ENCODE peak calls at places on chromosome 21, in ten cellular contexts. Z is Peyer's patch, B is fibroblast of lung, P is psoas muscle, K is tibial nerve, N is adrenal gland, V is HCT116, W is cardiac muscle cell, J is left ventricle myocardium inferior, L is body of pancreas. H is an unnamed sample.

GRCh38 chr21:43993420-43993934 is 18.6 kb upstream of the TRAPPC10 start:
- DNase-seq in Z (peak), B (no peak), P (no peak), K (no peak), N (no peak), V (no peak), W (no peak), J (no peak), L (no peak), H (no peak)

GRCh38 chr21:28215214-28215954 is 777.3 kb downstream of the LTN1 start:
- DNase-seq in Z (no peak), B (peak), P (no peak), K (no peak), N (no peak), V (no peak), W (peak), J (no peak), L (no peak), H (no peak)

GRCh38 chr21:37944492-37944891 is 28.2 kb upstream of the KCNJ6 start:
- DNase-seq in Z (no peak), B (no peak), P (no peak), K (no peak), N (no peak), V (no peak), W (no peak), J (no peak), L (no peak), H (no peak)

GRCh38 chr21:17467392-17467791 is 45.5 kb upstream of the CXADR start:
- DNase-seq in Z (no peak), B (no peak), P (no peak), K (no peak), N (no peak), V (no peak), W (peak), J (no peak), L (no peak), H (no peak)

GRCh38 chr21:34129971-34130597 is 56.7 kb downstream of the MRPS6 start:
- DNase-seq in Z (no peak), B (peak), P (no peak), K (no peak), N (no peak), V (no peak), W (peak), J (no peak), L (no peak), H (no peak)

GRCh38 chr21:34877485-34878128 is 171.5 kb downstream of the RUNX1 start:
- DNase-seq in Z (peak), B (no peak), P (no peak), K (no peak), N (no peak), V (no peak), W (no peak), J (no peak), L (peak), H (no peak)

GRCh38 chr21:9767592-9768375 is 753.6 kb upstream of the TPTE start:
- DNase-seq in Z (no peak), B (no peak), P (no peak), K (no peak), N (no peak), V (no peak), W (no peak), J (no peak), L (no peak), H (no peak)

GRCh38 chr21:38355992-38356781 is 99.4 kb downstream of the KCNJ15 start:
- DNase-seq in Z (peak), B (peak), P (peak), K (peak), N (peak), V (peak), W (peak), J (peak), L (peak), H (peak)

GRCh38 chr21:37700641-37701202 is 215.5 kb downstream of the KCNJ6 start:
- DNase-seq in Z (no peak), B (peak), P (no peak), K (no peak), N (peak), V (peak), W (peak), J (no peak), L (peak), H (peak)

GRCh38 chr21:25640671-25641292 is 1.7 kb downstream of the JAM2 start:
- DNase-seq in Z (no peak), B (no peak), P (no peak), K (no peak), N (no peak), V (no peak), W (no peak), J (no peak), L (no peak), H (no peak)

GRCh38 chr21:25054689-25055088 is 552.6 kb downstream of the MRPL39 start:
- DNase-seq in Z (no peak), B (no peak), P (no peak), K (no peak), N (no peak), V (no peak), W (no peak), J (no peak), L (no peak), H (no peak)

GRCh38 chr21:43645414-43645891 is 13.8 kb downstream of the HSF2BP start:
- DNase-seq in Z (no peak), B (peak), P (no peak), K (no peak), N (peak), V (no peak), W (peak), J (no peak), L (peak), H (peak)

GRCh38 chr21:39094847-39095525 is 88.3 kb downstream of the PSMG1 start:
- DNase-seq in Z (no peak), B (peak), P (no peak), K (no peak), N (no peak), V (no peak), W (peak), J (no peak), L (no peak), H (peak)

GRCh38 chr21:28758042-28758882 is 234.4 kb downstream of the LTN1 start:
- DNase-seq in Z (no peak), B (peak), P (no peak), K (no peak), N (no peak), V (no peak), W (no peak), J (no peak), L (no peak), H (no peak)

GRCh38 chr21:46482225-46482845 is 23.6 kb downstream of the DIP2A start:
- DNase-seq in Z (no peak), B (no peak), P (no peak), K (no peak), N (no peak), V (no peak), W (no peak), J (no peak), L (no peak), H (no peak)

GRCh38 chr21:33019885-33020557 is 5.7 kb upstream of the OLIG2 start:
- DNase-seq in Z (no peak), B (no peak), P (no peak), K (no peak), N (no peak), V (no peak), W (no peak), J (no peak), L (no peak), H (no peak)

GRCh38 chr21:25518491-25518911 is 88.8 kb downstream of the MRPL39 start:
- DNase-seq in Z (no peak), B (peak), P (no peak), K (no peak), N (no peak), V (no peak), W (peak), J (no peak), L (no peak), H (no peak)

GRCh38 chr21:38488640-38489282 is 9.5 kb downstream of the ERG start:
- DNase-seq in Z (no peak), B (no peak), P (no peak), K (no peak), N (no peak), V (no peak), W (no peak), J (no peak), L (no peak), H (no peak)

GRCh38 chr21:16563795-16564194 is 834.0 kb downstream of the USP25 start:
- DNase-seq in Z (no peak), B (peak), P (no peak), K (no peak), N (peak), V (no peak), W (peak), J (no peak), L (peak), H (no peak)

GRCh38 chr21:37384416-37384815 is 17.8 kb downstream of the DYRK1A start:
- DNase-seq in Z (no peak), B (no peak), P (no peak), K (no peak), N (no peak), V (no peak), W (no peak), J (no peak), L (no peak), H (no peak)

GRCh38 chr21:40555129-40555528 is 291.8 kb downstream of the DSCAM start:
- DNase-seq in Z (no peak), B (no peak), P (no peak), K (no peak), N (no peak), V (no peak), W (no peak), J (no peak), L (no peak), H (no peak)

GRCh38 chr21:42991992-42992740 is 17.8 kb downstream of the PKNOX1 start:
- DNase-seq in Z (no peak), B (peak), P (no peak), K (no peak), N (peak), V (no peak), W (peak), J (peak), L (peak), H (peak)

GRCh38 chr21:25558123-25558522 is 49.2 kb downstream of the MRPL39 start:
- DNase-seq in Z (no peak), B (no peak), P (no peak), K (no peak), N (no peak), V (no peak), W (no peak), J (no peak), L (no peak), H (no peak)

GRCh38 chr21:43355925-43356289 is 71.0 kb downstream of the SIK1 start:
- DNase-seq in Z (no peak), B (no peak), P (no peak), K (no peak), N (no peak), V (no peak), W (no peak), J (no peak), L (no peak), H (no peak)

GRCh38 chr21:19999369-20000272 is 998.6 kb upstream of the NCAM2 start:
- DNase-seq in Z (no peak), B (no peak), P (no peak), K (no peak), N (no peak), V (no peak), W (no peak), J (no peak), L (no peak), H (no peak)

GRCh38 chr21:31455506-31455905 is 111.4 kb upstream of the TIAM1 start:
- DNase-seq in Z (no peak), B (no peak), P (no peak), K (no peak), N (no peak), V (no peak), W (no peak), J (no peak), L (no peak), H (no peak)
- H3K27ac ChIP-seq in Z (no peak), B (no peak), P (no peak), K (no peak), N (no peak), V (no peak), W (no peak), J (no peak), L (no peak), H (no peak)

GRCh38 chr21:41957991-41958766 is 4.4 kb upstream of the C2CD2 start:
- DNase-seq in Z (peak), B (peak), P (peak), K (peak), N (peak), V (peak), W (peak), J (peak), L (peak), H (peak)
- TF ChIP-seq CTCF in Z (no peak), B (peak), P (peak), K (peak), N (no peak), V (peak), W (peak), J (peak), L (peak), H (peak)

GRCh38 chr21:15207635-15208370 is 143.0 kb upstream of the NRIP1 start:
- DNase-seq in Z (no peak), B (no peak), P (no peak), K (no peak), N (no peak), V (no peak), W (no peak), J (no peak), L (no peak), H (no peak)
- H3K27ac ChIP-seq in Z (no peak), B (no peak), P (no peak), K (no peak), N (no peak), V (no peak), W (no peak), J (no peak), L (no peak), H (no peak)

GRCh38 chr21:36027352-36027751 is 33.0 kb downstream of the SETD4 start:
- DNase-seq in Z (no peak), B (peak), P (no peak), K (no peak), N (peak), V (no peak), W (peak), J (no peak), L (no peak), H (peak)

GRCh38 chr21:36024782-36025181 is 35.5 kb downstream of the SETD4 start:
- DNase-seq in Z (no peak), B (no peak), P (no peak), K (no peak), N (no peak), V (no peak), W (no peak), J (no peak), L (no peak), H (no peak)

GRCh38 chr21:36030581-36031189 is 29.6 kb downstream of the SETD4 start:
- DNase-seq in Z (no peak), B (no peak), P (no peak), K (no peak), N (no peak), V (no peak), W (peak), J (no peak), L (no peak), H (no peak)

GRCh38 chr21:36029309-36029708 is 31.0 kb downstream of the SETD4 start:
- DNase-seq in Z (no peak), B (no peak), P (no peak), K (no peak), N (no peak), V (no peak), W (no peak), J (no peak), L (no peak), H (no peak)

DNA sequence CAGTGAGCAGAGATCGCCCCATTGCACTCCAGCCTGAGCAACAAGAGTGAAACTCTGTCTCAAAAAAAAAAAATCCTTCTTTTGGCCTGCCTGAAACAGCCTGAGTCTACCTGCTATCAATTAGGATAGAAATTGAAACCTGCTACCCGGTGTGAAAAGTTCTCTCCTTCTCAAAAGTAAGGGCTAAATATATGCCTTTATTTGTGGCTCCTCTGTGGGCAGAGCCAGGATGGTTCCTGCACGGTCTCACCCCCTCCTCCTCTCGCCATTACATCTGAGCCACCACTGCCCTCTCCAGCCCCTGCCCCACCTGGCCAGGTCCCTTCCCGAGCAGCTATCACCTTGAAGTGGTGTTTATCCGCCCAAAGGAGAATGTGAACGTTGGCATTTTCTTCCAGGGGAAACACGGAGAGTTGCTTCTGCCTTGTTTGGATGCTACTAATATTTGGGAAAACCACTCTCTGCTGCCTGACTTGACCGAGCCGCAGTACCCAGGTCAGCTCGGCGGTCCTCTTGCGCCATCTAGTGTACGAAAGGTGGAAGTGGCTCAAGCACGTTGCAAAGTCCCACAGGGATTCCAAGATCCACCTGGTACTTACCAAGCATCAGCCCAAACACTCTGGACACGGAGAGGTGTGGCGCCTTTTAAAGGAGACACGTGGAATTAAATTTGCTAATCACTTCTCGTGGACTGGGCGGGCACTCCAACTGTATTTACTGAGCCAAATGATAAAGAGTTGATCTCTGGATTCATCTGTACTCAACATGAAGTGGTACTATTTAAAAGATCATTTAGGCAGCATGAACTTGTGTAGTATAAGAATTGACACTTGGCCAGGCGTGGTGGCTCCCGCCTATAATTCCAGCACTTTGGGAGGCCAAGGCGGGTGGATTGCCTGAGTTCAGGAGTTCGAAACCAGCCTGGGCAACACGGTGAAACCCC is 31.9 kb downstream of the SETD4 start:
- DNase-seq in Z (peak), B (peak), P (peak), K (peak), N (peak), V (peak), W (peak), J (peak), L (peak), H (peak)
- TF ChIP-seq CTCF in Z (peak), B (peak), P (peak), K (peak), N (peak), V (peak), W (peak), J (peak), L (peak), H (peak)

GRCh38 chr21:45104560-45104959 is 30.2 kb downstream of the ADARB1 start:
- DNase-seq in Z (no peak), B (no peak), P (no peak), K (no peak), N (no peak), V (no peak), W (peak), J (peak), L (peak), H (no peak)

GRCh38 chr21:45100866-45101265 is 26.5 kb downstream of the ADARB1 start:
- DNase-seq in Z (no peak), B (no peak), P (no peak), K (no peak), N (no peak), V (no peak), W (no peak), J (no peak), L (no peak), H (no peak)

GRCh38 chr21:45102391-45102932 is 28.1 kb downstream of the ADARB1 start:
- DNase-seq in Z (no peak), B (peak), P (no peak), K (no peak), N (no peak), V (peak), W (peak), J (no peak), L (no peak), H (no peak)

GRCh38 chr21:45105906-45106485 is 31.6 kb downstream of the ADARB1 start:
- DNase-seq in Z (no peak), B (no peak), P (no peak), K (no peak), N (no peak), V (no peak), W (no peak), J (no peak), L (no peak), H (no peak)

DNA sequence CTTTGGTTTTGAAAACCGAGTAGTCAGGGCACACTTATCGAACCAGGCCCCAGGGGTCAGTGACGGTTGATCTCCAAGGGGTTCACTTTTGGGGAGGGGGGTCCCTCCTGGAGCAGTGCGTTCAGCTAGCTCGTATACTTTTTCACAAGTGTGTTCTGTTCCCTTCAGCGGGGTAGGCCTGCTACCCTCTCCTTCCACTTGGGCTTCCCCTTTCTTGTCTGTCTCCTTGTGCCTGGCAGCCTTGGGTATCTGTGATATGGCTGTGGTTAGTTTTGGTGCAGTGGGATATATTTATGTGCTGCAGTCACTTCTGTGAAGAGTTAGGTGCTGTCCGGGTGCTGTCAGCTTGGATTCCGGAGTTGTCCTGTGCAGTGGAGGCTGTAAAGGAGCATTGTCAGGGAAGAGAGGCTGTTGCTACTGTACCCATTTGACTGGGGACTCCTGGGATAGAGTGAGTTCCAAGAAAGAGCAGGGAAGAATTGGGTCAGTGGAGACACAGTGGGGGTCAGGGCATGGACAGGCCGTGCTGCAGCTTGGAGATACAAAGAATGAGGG is 29.7 kb downstream of the ADARB1 start:
- DNase-seq in Z (no peak), B (no peak), P (no peak), K (no peak), N (no peak), V (no peak), W (no peak), J (no peak), L (no peak), H (no peak)
- H3K27ac ChIP-seq in Z (no peak), B (no peak), P (peak), K (no peak), N (no peak), V (no peak), W (no peak), J (peak), L (no peak), H (no peak)

H was measured in AG04450.